ENCODE peak calls at places on chromosomes 12 and 14, in five cellular contexts. Q, P, E, G and Z are unnamed samples.

GRCh38 chr12:112536367-112536730 is 117.6 kb downstream of the PTPN11 start:
- DNase-seq in Q (no peak), P (no peak), E (no peak), G (no peak), Z (no peak)

GRCh38 chr14:90871605-90872233 is 55.5 kb upstream of the TTC7B start:
- DNase-seq in Q (peak), P (no peak), E (peak), G (peak), Z (peak)

GRCh38 chr14:50003213-50004021 is 110.5 kb downstream of the ARF6 start:
- DNase-seq in Q (no peak), P (peak), E (peak), G (peak), Z (no peak)

GRCh38 chr14:94653321-94653720 is 41.1 kb downstream of the SERPINA3 start:
- DNase-seq in Q (no peak), P (no peak), E (no peak), G (no peak), Z (no peak)

GRCh38 chr12:57881035-57881973 is 34.8 kb upstream of the CTDSP2 start:
- DNase-seq in Q (no peak), P (no peak), E (peak), G (peak), Z (no peak)

GRCh38 chr12:108833355-108833733 is 24.0 kb downstream of the SSH1 start:
- DNase-seq in Q (peak), P (peak), E (peak), G (peak), Z (no peak)

GRCh38 chr12:89225401-89225800 is 126.9 kb downstream of the DUSP6 start:
- DNase-seq in Q (peak), P (peak), E (no peak), G (peak), Z (peak)

GRCh38 chr12:122584177-122584576 is 57.1 kb downstream of the KNTC1 start:
- DNase-seq in Q (no peak), P (no peak), E (no peak), G (no peak), Z (no peak)

GRCh38 chr12:102642199-102642598 is 161.8 kb upstream of the IGF1 start:
- DNase-seq in Q (no peak), P (no peak), E (peak), G (peak), Z (no peak)

GRCh38 chr12:84696281-84696680 is 216.3 kb downstream of the SLC6A15 start:
- DNase-seq in Q (no peak), P (no peak), E (no peak), G (no peak), Z (no peak)

GRCh38 chr14:93480867-93481266 is 50.1 kb downstream of the UNC79 start:
- DNase-seq in Q (no peak), P (no peak), E (no peak), G (no peak), Z (no peak)

GRCh38 chr14:105153739-105154475 is 14.7 kb downstream of the JAG2 start:
- DNase-seq in Q (no peak), P (no peak), E (no peak), G (no peak), Z (no peak)

GRCh38 chr14:102500190-102500661 is 9.3 kb downstream of the ANKRD9 start:
- DNase-seq in Q (no peak), P (no peak), E (peak), G (peak), Z (peak)

DNA sequence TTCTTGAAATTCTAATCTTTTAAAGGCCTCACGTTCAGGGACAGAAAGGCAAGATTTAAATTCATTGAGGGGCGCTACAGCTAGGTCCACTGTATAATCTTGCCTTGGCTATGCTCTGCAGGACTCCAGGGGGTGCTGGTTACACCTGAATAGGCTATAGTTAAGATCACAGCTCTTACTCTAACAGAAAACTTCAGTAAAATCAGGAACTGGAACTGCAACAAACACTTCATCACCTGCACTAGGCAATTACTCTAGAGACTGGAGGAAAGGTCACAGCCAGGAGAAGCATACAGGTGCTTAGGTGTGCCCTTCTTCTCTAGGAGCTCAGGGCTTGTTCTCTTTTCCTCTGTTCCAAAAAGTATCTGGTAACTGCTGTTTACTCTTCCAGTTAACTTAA is 20.9 kb downstream of the SLCO1C1 start:
- DNase-seq in Q (no peak), P (peak), E (no peak), G (no peak), Z (no peak)
- TF ChIP-seq CTCF in Q (no peak), P (no peak), E (no peak), G (no peak), Z (no peak)

DNA sequence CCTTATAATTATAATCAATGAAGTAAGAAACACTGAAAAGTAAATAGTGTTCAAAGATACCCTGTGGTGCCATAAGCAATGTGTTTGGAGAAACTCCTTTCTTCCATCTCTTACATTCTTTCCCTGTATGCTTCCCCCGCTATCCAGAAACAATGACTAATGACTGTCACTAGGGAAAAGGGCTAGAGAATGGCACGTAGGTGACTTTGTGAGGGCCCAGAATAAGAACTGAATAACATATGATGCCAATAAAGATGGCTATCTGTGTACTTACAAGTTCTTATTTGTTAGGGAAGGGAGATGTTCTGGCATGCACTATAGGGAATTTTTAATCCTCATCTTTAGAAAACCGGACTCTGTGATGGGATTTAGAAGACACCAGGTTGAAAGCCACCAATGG is 4.7 kb upstream of the KRT7 start:
- DNase-seq in Q (no peak), P (no peak), E (no peak), G (no peak), Z (no peak)
- TF ChIP-seq CTCF in Q (no peak), P (no peak), E (no peak), G (no peak), Z (no peak)

DNA sequence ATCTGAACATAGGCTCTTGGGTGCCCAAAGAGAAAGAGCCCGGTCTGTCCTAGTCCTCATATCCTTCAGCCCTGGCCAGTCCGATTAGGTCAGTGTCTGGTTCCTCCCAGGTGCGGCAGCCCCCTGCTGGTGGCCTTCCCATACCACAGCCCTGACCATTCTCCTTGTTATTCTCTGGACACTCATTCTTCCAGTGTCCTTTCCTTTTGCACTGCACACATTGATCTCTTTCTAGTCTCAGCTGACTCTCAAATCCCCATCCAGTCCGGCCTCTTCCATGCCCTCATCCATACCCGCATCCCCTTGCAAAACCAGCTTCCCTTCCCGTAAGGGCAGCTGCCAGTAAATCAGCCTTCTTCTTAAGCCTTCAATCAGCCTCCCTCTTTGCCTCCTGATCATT is 1316.3 kb downstream of the TMEM121 start:
- DNase-seq in Q (no peak), P (peak), E (no peak), G (no peak), Z (no peak)
- TF ChIP-seq CTCF in Q (peak), P (peak), E (peak), G (no peak), Z (no peak)

GRCh38 chr12:46124848-46125619 is 134.7 kb upstream of the SCAF11 start:
- DNase-seq in Q (peak), P (peak), E (peak), G (peak), Z (peak)
- TF ChIP-seq CTCF in Q (peak), P (no peak), E (peak), G (peak), Z (peak)

GRCh38 chr12:60020068-60020467 is 424.2 kb downstream of the SLC16A7 start:
- DNase-seq in Q (no peak), P (no peak), E (no peak), G (no peak), Z (no peak)

GRCh38 chr12:60021235-60021634 is 425.4 kb downstream of the SLC16A7 start:
- DNase-seq in Q (no peak), P (no peak), E (no peak), G (no peak), Z (no peak)
- TF ChIP-seq CTCF in Q (no peak), P (no peak), E (no peak), G (no peak), Z (no peak)

GRCh38 chr14:74302160-74302628 is 540 bp downstream of the ABCD4 start:
- DNase-seq in Q (peak), P (peak), E (peak), G (peak), Z (no peak)

GRCh38 chr14:74308695-74309094 is 6.0 kb upstream of the ABCD4 start:
- DNase-seq in Q (no peak), P (no peak), E (no peak), G (no peak), Z (no peak)

GRCh38 chr14:74299061-74299545 is 3.6 kb downstream of the ABCD4 start:
- DNase-seq in Q (peak), P (no peak), E (peak), G (peak), Z (no peak)

GRCh38 chr14:74301594-74302159 is 1.1 kb downstream of the ABCD4 start:
- DNase-seq in Q (no peak), P (no peak), E (no peak), G (no peak), Z (no peak)

DNA sequence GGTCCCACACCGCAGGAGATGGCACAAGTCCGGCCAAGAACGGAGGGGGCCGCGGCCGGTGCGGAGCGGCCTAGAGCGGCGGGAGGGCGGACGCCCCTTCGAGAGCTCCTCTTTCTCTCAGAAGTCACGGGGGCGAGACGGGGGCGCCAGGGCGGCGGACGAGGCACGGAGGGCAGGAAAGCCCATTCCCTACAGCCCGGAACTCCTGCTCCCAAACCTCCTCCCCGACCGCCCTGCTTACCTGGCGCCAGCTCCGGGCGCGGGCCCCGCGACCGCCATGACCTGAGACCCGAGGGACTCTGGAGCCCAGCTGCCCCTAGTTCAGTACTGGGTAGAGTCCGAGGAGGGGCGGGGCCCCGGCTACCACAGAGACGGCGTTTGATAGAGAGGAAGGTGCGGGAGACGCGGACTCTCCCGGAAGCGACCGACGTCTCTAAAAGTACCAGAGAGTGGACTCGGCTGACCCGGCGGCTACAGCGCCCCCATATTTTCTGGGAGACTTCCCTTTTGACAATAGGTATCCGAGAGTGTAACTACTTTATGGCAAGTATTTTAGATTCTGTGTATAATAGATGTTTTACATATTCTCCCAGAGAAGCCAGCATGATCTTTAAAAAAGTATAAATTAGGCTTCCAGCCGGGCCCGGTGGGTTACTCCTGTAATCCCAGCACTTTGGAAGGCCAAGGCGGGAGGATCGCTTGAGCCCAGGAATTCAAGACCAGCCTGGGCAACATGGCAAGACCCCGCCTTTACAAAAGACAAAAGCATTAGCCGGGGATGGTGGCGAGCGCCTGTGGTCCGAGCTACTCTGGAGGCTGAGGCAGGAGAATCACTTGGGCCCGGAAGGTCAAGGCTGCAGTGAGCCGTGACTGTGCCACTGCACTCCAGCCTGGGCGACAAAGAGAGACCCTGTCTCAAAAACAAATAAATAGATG is at the start of gene ABCD4:
- DNase-seq in Q (peak), P (peak), E (peak), G (peak), Z (peak)
- TF ChIP-seq CTCF in Q (peak), P (no peak), E (peak), G (peak), Z (peak)

DNA sequence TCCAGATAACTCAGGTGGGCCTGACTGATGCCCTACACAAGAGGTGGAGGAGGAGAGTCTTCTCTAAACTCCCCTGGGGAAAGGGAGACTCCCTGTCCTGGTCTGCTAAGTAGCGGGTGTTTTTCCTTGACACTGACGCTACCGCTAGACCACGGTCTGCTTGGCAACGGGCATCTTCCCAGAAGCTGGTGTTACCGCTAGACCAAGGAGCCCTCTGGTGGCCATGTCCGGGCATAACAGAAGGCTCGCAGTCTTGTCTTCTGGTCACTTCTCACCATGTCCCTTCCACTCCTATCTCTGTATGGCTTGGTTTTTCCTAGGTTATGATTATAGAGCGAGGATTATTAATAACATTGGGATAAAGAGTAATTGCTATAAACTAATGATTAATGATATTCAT is 965.5 kb downstream of the TMEM121 start:
- DNase-seq in Q (no peak), P (no peak), E (no peak), G (no peak), Z (no peak)
- TF ChIP-seq CTCF in Q (peak), P (no peak), E (peak), G (no peak), Z (peak)